ENCODE peak calls at places on chromosomes 11 and 22, in seven cellular contexts. V is Calu3, C is adipocyte, S is ureter, X is endothelial cell, O is WTC11, F is retina. T is an unnamed sample.

GRCh38 chr22:33919591-33920501 is at the start of gene LARGE1:
- DNase-seq in V (peak), C (peak), S (peak), X (peak), O (peak), F (peak), T (no peak)

GRCh38 chr22:40534379-40535188 is 101.9 kb downstream of the MRTFA start:
- DNase-seq in V (no peak), C (peak), S (no peak), X (no peak), O (no peak), F (no peak), T (no peak)

GRCh38 chr11:108915666-108916065 is 250.8 kb downstream of the DDX10 start:
- DNase-seq in V (no peak), C (peak), S (no peak), X (no peak), O (no peak), F (no peak), T (no peak)

GRCh38 chr22:26848244-26848920 is 191.0 kb downstream of the MIAT start:
- DNase-seq in V (peak), C (no peak), S (peak), X (no peak), O (no peak), F (no peak), T (no peak)

GRCh38 chr11:4636962-4637661 is at the start of gene OR51D1:
- DNase-seq in V (peak), C (peak), S (peak), X (peak), O (peak), F (peak), T (peak)

GRCh38 chr22:45009881-45010531 is at the start of gene PHF21B:
- DNase-seq in V (peak), C (peak), S (peak), X (peak), O (peak), F (peak), T (no peak)

GRCh38 chr22:19930537-19931486 is 10.8 kb upstream of the COMT start:
- DNase-seq in V (no peak), C (no peak), S (no peak), X (no peak), O (no peak), F (no peak), T (no peak)

GRCh38 chr11:64568584-64569140 is 22.4 kb upstream of the SLC22A12 start:
- DNase-seq in V (no peak), C (no peak), S (no peak), X (no peak), O (no peak), F (no peak), T (no peak)

GRCh38 chr22:22682807-22683667 is 38.6 kb downstream of the GGTLC2 start:
- DNase-seq in V (no peak), C (peak), S (no peak), X (no peak), O (no peak), F (no peak), T (no peak)

GRCh38 chr11:12170984-12171383 is 60.6 kb downstream of the MICAL2 start:
- DNase-seq in V (no peak), C (no peak), S (peak), X (no peak), O (no peak), F (no peak), T (no peak)

GRCh38 chr11:101397941-101398340 is 185.9 kb downstream of the TRPC6 start:
- DNase-seq in V (no peak), C (no peak), S (no peak), X (no peak), O (no peak), F (no peak), T (no peak)

GRCh38 chr11:122743949-122744876 is 88.7 kb downstream of the UBASH3B start:
- DNase-seq in V (no peak), C (no peak), S (no peak), X (no peak), O (no peak), F (no peak), T (no peak)

GRCh38 chr11:59173964-59174663 is 2.2 kb downstream of the DTX4 start:
- DNase-seq in V (peak), C (peak), S (peak), X (no peak), O (peak), F (peak), T (peak)

GRCh38 chr22:40799008-40799407 is 20.1 kb downstream of the SLC25A17 start:
- DNase-seq in V (no peak), C (no peak), S (no peak), X (no peak), O (no peak), F (no peak), T (no peak)

GRCh38 chr11:74686792-74687191 is 44.4 kb downstream of the CHRDL2 start:
- DNase-seq in V (no peak), C (no peak), S (no peak), X (no peak), O (no peak), F (no peak), T (no peak)

GRCh38 chr11:19116971-19117759 is at the start of gene ZDHHC13:
- DNase-seq in V (peak), C (peak), S (peak), X (peak), O (peak), F (peak), T (peak)

GRCh38 chr11:67022961-67023956 is at the start of gene SYT12:
- DNase-seq in V (peak), C (peak), S (no peak), X (no peak), O (peak), F (peak), T (peak)

GRCh38 chr22:26065847-26066246 is 103.4 kb upstream of the SEZ6L start:
- DNase-seq in V (no peak), C (no peak), S (no peak), X (no peak), O (no peak), F (no peak), T (no peak)

GRCh38 chr22:30235687-30236170 is 10.8 kb downstream of the LIF start:
- DNase-seq in V (peak), C (peak), S (no peak), X (no peak), O (no peak), F (no peak), T (peak)

GRCh38 chr11:19344661-19345518 is 104.1 kb upstream of the E2F8 start:
- DNase-seq in V (peak), C (no peak), S (peak), X (peak), O (peak), F (peak), T (peak)